ENCODE peak calls at places on chromosomes 4 and X, in nine cellular contexts. L is AG08396; W is T-helper 1 cell; Q is NB4; H is activated CD4-positive, CD25-positive, alpha-beta regulatory T cell; U is pancreas; N is GM20000; K is stimulated activated CD8-positive, alpha-beta memory T cell treated with anti-CD3 and anti-CD28 coated beads, Interleukin-2, amount 100 ng/mL, for 48 hours; T is CD4-positive, alpha-beta T cell. E is an unnamed sample.

GRCh38 chrX:15849555-15849954 is 5.1 kb downstream of the AP1S2 start:
- DNase-seq in H (no peak), L (peak; percentile 23), Q (peak; percentile 9), W (no peak), U (no peak), T (no peak), K (no peak), N (no peak), E (peak; percentile 11)

GRCh38 chr4:159105063-159105414 is 2.2 kb downstream of the RAPGEF2 start:
- DNase-seq in U (no peak), L (no peak), H (no peak), T (no peak), Q (no peak), W (no peak), N (no peak), K (no peak), E (peak; percentile 25)

GRCh38 chr4:168451331-168451730 is 29.0 kb downstream of the DDX60L start:
- DNase-seq in H (no peak), U (no peak), K (no peak), N (no peak), W (no peak), Q (no peak), T (no peak), L (no peak), E (no peak)

GRCh38 chrX:49972313-49972712 is 49.9 kb downstream of the CLCN5 start:
- DNase-seq in W (no peak), Q (no peak), N (no peak), T (no peak), H (no peak), L (no peak), K (no peak), U (no peak), E (no peak)

GRCh38 chr4:104896623-104897296 is 249.9 kb upstream of the TET2 start:
- DNase-seq in U (no peak), K (no peak), H (no peak), W (no peak), Q (no peak), L (no peak), T (no peak), N (no peak), E (no peak)

GRCh38 chr4:184536070-184536880 is 61.9 kb upstream of the IRF2 start:
- DNase-seq in Q (no peak), L (no peak), H (no peak), K (no peak), W (no peak), T (no peak), N (no peak), U (no peak), E (peak; percentile 5)

GRCh38 chr4:1777822-1778641 is 15.1 kb upstream of the FGFR3 start:
- DNase-seq in N (no peak), Q (peak; percentile 39), H (no peak), K (no peak), T (no peak), L (peak; percentile 79), U (peak; percentile 74), W (no peak), E (peak; percentile 88)

GRCh38 chrX:22365460-22365859 is 92.7 kb downstream of the CBLL2 start:
- DNase-seq in L (peak; percentile 16), T (no peak), N (no peak), U (no peak), K (no peak), H (no peak), W (no peak), Q (no peak), E (peak; percentile 68)

E was measured in A172.